ENCODE peak calls at places on chromosomes 11 and 22, in four cellular contexts. V, D, B and I are unnamed samples.

GRCh38 chr11:111665779-111666178 is 63.5 kb downstream of the SIK2 start:
- DNase-seq in V (peak), D (no peak), B (no peak), I (peak)

GRCh38 chr11:64843971-64844329 is 503 bp downstream of the CDC42BPG start:
- DNase-seq in V (peak), B (no peak), D (no peak), I (no peak)

GRCh38 chr11:46480166-46480726 is 88.7 kb upstream of the CHRM4 start:
- DNase-seq in V (no peak), D (no peak), B (no peak), I (no peak)

GRCh38 chr11:109747839-109748238 is 325.8 kb downstream of the C11orf87 start:
- DNase-seq in B (no peak), V (peak), D (no peak), I (no peak)

GRCh38 chr11:63536669-63537292 is at the start of gene PLAAT4:
- DNase-seq in D (peak), B (no peak), V (peak), I (peak)

GRCh38 chr11:10925149-10925926 is 67.5 kb upstream of the ZBED5 start:
- DNase-seq in D (no peak), B (no peak), V (no peak), I (no peak)

GRCh38 chr11:8101421-8101820 is 20.4 kb downstream of the TUB start:
- DNase-seq in V (no peak), D (no peak), B (peak), I (no peak)

GRCh38 chr22:29765905-29766631 is 739 bp downstream of the ZMAT5 start:
- DNase-seq in B (no peak), V (peak), D (no peak), I (peak)

GRCh38 chr11:59862252-59862651 is 4.0 kb downstream of the TCN1 start:
- DNase-seq in D (no peak), V (no peak), B (no peak), I (no peak)

GRCh38 chr11:67060111-67060522 is 3.5 kb downstream of the RHOD start:
- DNase-seq in B (no peak), D (no peak), V (no peak), I (no peak)

GRCh38 chr11:129637473-129637872 is 178.2 kb upstream of the TMEM45B start:
- DNase-seq in V (no peak), D (no peak), B (no peak), I (no peak)

GRCh38 chr11:100010393-100010792 is 676.7 kb upstream of the ARHGAP42 start:
- DNase-seq in B (peak), V (no peak), D (no peak), I (no peak)

GRCh38 chr11:33659370-33660139 is 41.1 kb downstream of the C11orf91 start:
- DNase-seq in D (no peak), B (no peak), V (no peak), I (no peak)

GRCh38 chr11:8941341-8942103 is 1.3 kb downstream of the ASCL3 start:
- DNase-seq in B (no peak), V (no peak), D (no peak), I (no peak)

GRCh38 chr11:1774886-1775285 is 11.2 kb upstream of the CTSD start:
- DNase-seq in B (no peak), D (no peak), V (no peak), I (no peak)

GRCh38 chr11:134932761-134933160 is 520.7 kb upstream of the B3GAT1 start:
- DNase-seq in D (no peak), V (no peak), B (no peak), I (no peak)

GRCh38 chr11:119843760-119844330 is 114.8 kb upstream of the NECTIN1 start:
- DNase-seq in B (no peak), V (no peak), D (no peak), I (no peak)

GRCh38 chr11:71991494-71991893 is 7.2 kb upstream of the IL18BP start:
- DNase-seq in D (peak), V (no peak), B (no peak), I (no peak)

GRCh38 chr11:96259053-96259837 is 83.8 kb downstream of the MAML2 start:
- DNase-seq in D (no peak), B (no peak), V (no peak), I (no peak)

GRCh38 chr11:12110201-12110713 is at the start of gene MICAL2:
- DNase-seq in B (peak), D (peak), V (peak), I (peak)

GRCh38 chr22:21014202-21015050 is 539 bp upstream of the P2RX6 start:
- DNase-seq in V (peak), D (peak), B (peak), I (peak)

GRCh38 chr11:21707116-21707769 is 485.6 kb upstream of the ANO5 start:
- DNase-seq in V (no peak), D (no peak), B (no peak), I (no peak)

GRCh38 chr11:124415356-124415923 is 9.2 kb downstream of the OR8B4 start:
- DNase-seq in V (peak), B (no peak), D (no peak), I (peak)

GRCh38 chr11:75463106-75463774 is 30.2 kb upstream of the KLHL35 start:
- DNase-seq in B (no peak), V (no peak), D (no peak), I (no peak)

GRCh38 chr11:91804057-91804456 is 420.6 kb upstream of the FAT3 start:
- DNase-seq in V (no peak), D (no peak), B (peak), I (no peak)

GRCh38 chr11:66843776-66844495 is 695 bp downstream of the RCE1 start:
- DNase-seq in V (no peak), D (no peak), B (no peak), I (peak)

GRCh38 chr22:17260950-17261349 is 41.7 kb upstream of the ADA2 start:
- DNase-seq in V (no peak), D (no peak), B (no peak), I (no peak)

GRCh38 chr11:86547727-86548126 is 124.7 kb downstream of the ME3 start:
- DNase-seq in V (no peak), D (no peak), B (no peak), I (no peak)

GRCh38 chr22:42803454-42803853 is 53.6 kb downstream of the ARFGAP3 start:
- DNase-seq in V (no peak), B (no peak), D (no peak), I (no peak)

GRCh38 chr22:49307870-49308269 is 519.8 kb downstream of the BRD1 start:
- DNase-seq in B (peak), D (no peak), V (no peak), I (no peak)

GRCh38 chr22:49305966-49306631 is 521.6 kb downstream of the BRD1 start:
- DNase-seq in B (peak), D (no peak), V (no peak), I (no peak)

GRCh38 chr22:49305215-49305965 is 522.3 kb downstream of the BRD1 start:
- DNase-seq in V (peak), B (peak), D (no peak), I (peak)

GRCh38 chr22:49307071-49307830 is 520.4 kb downstream of the BRD1 start:
- DNase-seq in V (no peak), D (no peak), B (peak), I (no peak)

DNA sequence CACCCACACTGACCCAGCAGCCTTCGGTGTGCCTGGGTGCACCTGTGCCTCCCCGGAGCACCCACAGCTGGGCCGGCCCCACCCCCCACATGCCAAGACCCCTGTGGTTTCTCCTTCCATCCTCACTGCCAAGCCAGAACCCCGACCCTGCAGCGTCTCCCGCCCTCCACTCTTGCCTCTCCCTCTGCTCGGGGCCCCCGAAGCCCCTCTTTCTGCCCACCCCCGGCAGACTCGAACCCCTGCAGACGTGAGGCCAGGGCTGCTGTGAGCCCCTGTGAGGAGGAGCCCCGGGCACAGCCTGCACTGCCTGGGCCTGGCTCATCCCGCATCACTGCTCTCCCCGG is 521.1 kb downstream of the BRD1 start:
- DNase-seq in D (no peak), V (no peak), B (peak), I (no peak)
- TF ChIP-seq GABPA in D (no peak), V (no peak), B (no peak), I (no peak)

DNA sequence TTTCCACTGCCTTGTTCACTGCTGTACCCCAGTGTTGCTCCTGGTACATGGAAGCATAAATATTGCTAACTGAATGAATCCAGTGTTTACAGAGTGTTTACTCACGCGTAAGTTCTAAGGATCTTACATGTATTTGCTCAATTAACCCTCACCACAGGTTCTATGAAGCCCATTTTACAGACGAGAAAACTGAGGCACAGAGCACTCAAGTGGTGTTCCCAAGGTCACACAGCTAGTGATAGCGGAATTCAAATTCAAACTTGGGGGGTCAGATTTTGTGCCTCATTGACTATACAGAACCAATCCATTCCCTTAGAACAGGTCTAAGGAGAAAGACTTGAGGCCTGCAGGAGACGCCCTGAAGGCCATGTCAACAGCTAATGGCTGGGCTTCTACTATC is 72.3 kb downstream of the PLEKHA7 start:
- DNase-seq in B (no peak), V (no peak), D (no peak), I (no peak)
- TF ChIP-seq ATF2 in B (no peak), V (no peak), D (no peak), I (no peak)

DNA sequence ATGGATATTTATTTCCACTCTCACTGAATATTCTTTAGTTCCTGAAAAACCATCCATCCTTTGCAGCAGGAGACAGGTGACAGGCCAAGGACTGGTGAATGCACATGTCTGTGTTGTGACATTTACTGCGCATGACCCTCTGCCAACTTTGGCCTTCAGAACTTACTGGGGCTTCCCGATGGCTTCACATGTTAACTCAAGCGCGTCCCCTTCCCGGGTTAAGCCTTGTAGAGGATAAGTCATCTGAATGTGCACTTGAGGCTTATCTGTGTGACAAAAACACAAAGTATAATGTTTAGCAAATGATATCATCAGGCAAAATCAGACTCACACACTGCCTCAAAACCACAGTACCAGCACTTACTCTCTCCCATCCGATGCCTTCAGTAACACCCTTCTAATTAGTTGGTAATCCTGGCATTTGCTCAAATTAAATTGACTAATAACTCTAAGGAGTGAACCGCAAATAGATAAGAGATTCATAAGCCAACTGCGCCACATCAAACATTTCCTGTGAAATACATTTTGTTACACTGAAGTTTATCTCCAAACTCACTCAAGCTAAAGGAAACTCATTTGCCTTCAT is 286.4 kb downstream of the CADM1 start:
- DNase-seq in V (no peak), D (no peak), B (no peak), I (no peak)
- TF ChIP-seq GABPA in V (no peak), D (no peak), B (no peak), I (no peak)

GRCh38 chr22:28185130-28185529 is 266.1 kb upstream of the PITPNB start:
- DNase-seq in D (no peak), B (no peak), V (no peak), I (no peak)

GRCh38 chr22:28183078-28183870 is 264.2 kb upstream of the PITPNB start:
- DNase-seq in V (peak), D (no peak), B (no peak), I (no peak)

GRCh38 chr22:28188480-28188879 is 269.4 kb upstream of the PITPNB start:
- DNase-seq in B (peak), D (no peak), V (no peak), I (no peak)

GRCh38 chr22:28187612-28188011 is 268.6 kb upstream of the PITPNB start:
- DNase-seq in D (no peak), V (no peak), B (no peak), I (no peak)

DNA sequence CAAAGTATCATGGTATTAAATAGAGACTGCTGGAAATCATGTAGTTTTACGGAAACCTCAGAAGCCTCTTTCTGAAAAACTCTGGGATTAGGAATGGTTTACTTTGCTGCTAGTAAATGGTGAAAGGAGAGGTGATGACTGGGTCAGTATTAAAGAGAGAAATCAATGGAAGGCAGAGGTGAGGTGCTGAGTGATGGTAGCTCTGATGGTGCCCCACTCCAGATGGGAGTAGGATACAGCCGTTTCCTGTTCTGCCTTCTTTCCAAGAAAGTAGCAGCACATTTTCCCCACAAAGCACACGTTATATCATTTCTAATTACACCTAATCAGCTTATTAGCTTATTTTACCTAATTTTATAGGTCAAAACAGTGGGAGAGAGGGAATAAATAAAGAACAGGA is 267.6 kb upstream of the PITPNB start:
- DNase-seq in D (no peak), V (no peak), B (no peak), I (no peak)
- TF ChIP-seq ATF2 in D (no peak), V (no peak), B (no peak), I (no peak)

GRCh38 chr22:45975266-45976161 is 1.4 kb downstream of the WNT7B start:
- DNase-seq in V (no peak), D (no peak), B (no peak), I (no peak)

GRCh38 chr22:45978275-45978713 is 1.3 kb upstream of the WNT7B start:
- DNase-seq in B (no peak), D (no peak), V (no peak), I (no peak)

GRCh38 chr22:45976351-45977002 is 485 bp downstream of the WNT7B start:
- DNase-seq in B (no peak), D (no peak), V (no peak), I (no peak)

GRCh38 chr22:45977551-45978274 is 751 bp upstream of the WNT7B start:
- DNase-seq in V (no peak), D (no peak), B (peak), I (no peak)

GRCh38 chr22:45977003-45977395 is at the start of gene WNT7B:
- DNase-seq in B (no peak), V (peak), D (no peak), I (no peak)
- TF ChIP-seq GABPA in B (no peak), V (no peak), D (no peak), I (no peak)

GRCh38 chr22:39941661-39942060 is 18.5 kb upstream of the TMA7B start:
- DNase-seq in V (no peak), D (no peak), B (no peak), I (peak)
- TF ChIP-seq ATF2 in V (no peak), D (no peak), B (no peak), I (no peak)

GRCh38 chr22:40690370-40690769 is 11.1 kb downstream of the MCHR1 start:
- DNase-seq in B (no peak), V (no peak), D (no peak), I (no peak)

GRCh38 chr22:40691532-40691931 is 12.2 kb downstream of the MCHR1 start:
- DNase-seq in V (no peak), B (no peak), D (no peak), I (no peak)

GRCh38 chr22:40694409-40694808 is 15.1 kb downstream of the MCHR1 start:
- DNase-seq in B (no peak), V (no peak), D (no peak), I (no peak)
- TF ChIP-seq GABPA in B (no peak), V (no peak), D (no peak), I (no peak)